ENCODE peak calls at places on chromosome 1, in five cellular contexts. One of them, this sample, is unnamed.

GRCh38 chr1:204080163-204080903 is 7.4 kb downstream of the SOX13 start:
- DNase-seq in AG10803: peak
- DNase-seq in stimulated activated CD4-positive, alpha-beta T cell treated with anti-CD3 and anti-CD28 coated beads, TNF-alpha, amount 100 ng/mL, for 1 hour: no peak
- DNase-seq in adrenal gland: peak
- DNase-seq in NCI-H526: peak
- DNase-seq in this sample: peak

GRCh38 chr1:41840592-41841246 is 78.0 kb downstream of the HIVEP3 start:
- DNase-seq in stimulated activated CD4-positive, alpha-beta T cell treated with anti-CD3 and anti-CD28 coated beads, TNF-alpha, amount 100 ng/mL, for 1 hour: no peak
- DNase-seq in adrenal gland: no peak
- DNase-seq in NCI-H526: peak
- DNase-seq in AG10803: no peak
- DNase-seq in this sample: no peak

GRCh38 chr1:182146286-182146685 is 84.8 kb upstream of the ZNF648 start:
- DNase-seq in adrenal gland: no peak
- DNase-seq in AG10803: no peak
- DNase-seq in stimulated activated CD4-positive, alpha-beta T cell treated with anti-CD3 and anti-CD28 coated beads, TNF-alpha, amount 100 ng/mL, for 1 hour: no peak
- DNase-seq in NCI-H526: no peak
- DNase-seq in this sample: no peak

GRCh38 chr1:176617881-176618280 is 154.9 kb downstream of the PAPPA2 start:
- DNase-seq in adrenal gland: no peak
- DNase-seq in AG10803: peak
- DNase-seq in stimulated activated CD4-positive, alpha-beta T cell treated with anti-CD3 and anti-CD28 coated beads, TNF-alpha, amount 100 ng/mL, for 1 hour: no peak
- DNase-seq in NCI-H526: no peak
- DNase-seq in this sample: no peak

GRCh38 chr1:160680399-160680798 is 31.2 kb downstream of the CD48 start:
- DNase-seq in stimulated activated CD4-positive, alpha-beta T cell treated with anti-CD3 and anti-CD28 coated beads, TNF-alpha, amount 100 ng/mL, for 1 hour: no peak
- DNase-seq in NCI-H526: no peak
- DNase-seq in adrenal gland: no peak
- DNase-seq in AG10803: no peak
- DNase-seq in this sample: no peak

GRCh38 chr1:60101516-60101915 is 27.9 kb upstream of the C1orf87 start:
- DNase-seq in NCI-H526: no peak
- DNase-seq in stimulated activated CD4-positive, alpha-beta T cell treated with anti-CD3 and anti-CD28 coated beads, TNF-alpha, amount 100 ng/mL, for 1 hour: no peak
- DNase-seq in adrenal gland: no peak
- DNase-seq in AG10803: no peak
- DNase-seq in this sample: no peak

GRCh38 chr1:117587479-117588356 is 18.1 kb upstream of the TENT5C start:
- DNase-seq in stimulated activated CD4-positive, alpha-beta T cell treated with anti-CD3 and anti-CD28 coated beads, TNF-alpha, amount 100 ng/mL, for 1 hour: no peak
- DNase-seq in NCI-H526: no peak
- DNase-seq in adrenal gland: no peak
- DNase-seq in AG10803: no peak
- DNase-seq in this sample: no peak

GRCh38 chr1:53890522-53890941 is 935 bp upstream of the YIPF1 start:
- DNase-seq in NCI-H526: peak
- DNase-seq in adrenal gland: no peak
- DNase-seq in stimulated activated CD4-positive, alpha-beta T cell treated with anti-CD3 and anti-CD28 coated beads, TNF-alpha, amount 100 ng/mL, for 1 hour: no peak
- DNase-seq in AG10803: no peak
- DNase-seq in this sample: no peak

GRCh38 chr1:159180516-159180915 is 9.1 kb downstream of the CADM3 start:
- DNase-seq in stimulated activated CD4-positive, alpha-beta T cell treated with anti-CD3 and anti-CD28 coated beads, TNF-alpha, amount 100 ng/mL, for 1 hour: no peak
- DNase-seq in AG10803: no peak
- DNase-seq in adrenal gland: no peak
- DNase-seq in NCI-H526: no peak
- DNase-seq in this sample: no peak

GRCh38 chr1:158087320-158087927 is 93.3 kb upstream of the CD1D start:
- DNase-seq in stimulated activated CD4-positive, alpha-beta T cell treated with anti-CD3 and anti-CD28 coated beads, TNF-alpha, amount 100 ng/mL, for 1 hour: no peak
- DNase-seq in NCI-H526: peak
- DNase-seq in adrenal gland: peak
- DNase-seq in AG10803: peak
- DNase-seq in this sample: peak

This sample was measured in skeletal muscle cell.